ENCODE peak calls at places on chromosomes 5 and 9, in four cellular contexts. D is GM12878, N is HL-60, Y is K562. J is an unnamed sample.

GRCh38 chr5:6659941-6660684 is 26.9 kb downstream of the SRD5A1 start:
- DNase-seq in D (peak), N (no peak), Y (no peak), J (peak)

GRCh38 chr5:54135042-54135441 is 175.3 kb downstream of the ARL15 start:
- DNase-seq in D (no peak), N (no peak), Y (no peak), J (no peak)

GRCh38 chr9:21015122-21015815 is 16.2 kb downstream of the HACD4 start:
- DNase-seq in D (no peak), N (no peak), Y (no peak), J (no peak)

GRCh38 chr5:177457239-177458121 is 10.9 kb downstream of the PRR7 start:
- DNase-seq in D (peak), N (peak), Y (peak), J (peak)

GRCh38 chr5:36398137-36398536 is 96.4 kb upstream of the RANBP3L start:
- DNase-seq in D (no peak), N (peak), Y (no peak), J (no peak)

GRCh38 chr5:102826629-102827028 is 71.5 kb downstream of the PAM start:
- DNase-seq in D (no peak), N (no peak), Y (no peak), J (no peak)

GRCh38 chr9:6147847-6148246 is 67.8 kb upstream of the IL33 start:
- DNase-seq in D (no peak), N (no peak), Y (no peak), J (no peak)

GRCh38 chr9:38018964-38019602 is 49.9 kb downstream of the SHB start:
- DNase-seq in D (no peak), N (no peak), Y (no peak), J (no peak)

GRCh38 chr9:134853893-134854292 is 26.7 kb upstream of the FCN2 start:
- DNase-seq in D (no peak), N (no peak), Y (no peak), J (no peak)

GRCh38 chr9:131603711-131604439 is 58.6 kb downstream of the PRRT1B start:
- DNase-seq in D (no peak), N (no peak), Y (no peak), J (no peak)

GRCh38 chr5:36666304-36666703 is 59.9 kb downstream of the SLC1A3 start:
- DNase-seq in D (no peak), N (no peak), Y (no peak), J (no peak)

GRCh38 chr5:10630126-10630525 is 66.3 kb downstream of the ANKRD33B start:
- DNase-seq in D (no peak), N (no peak), Y (no peak), J (no peak)

GRCh38 chr9:113042884-113043657 is 13.5 kb downstream of the ZFP37 start:
- DNase-seq in D (no peak), N (no peak), Y (no peak), J (no peak)

GRCh38 chr9:1722404-1722803 is 292.7 kb upstream of the SMARCA2 start:
- DNase-seq in D (no peak), N (no peak), Y (no peak), J (no peak)

GRCh38 chr5:159422371-159422770 is 92.1 kb upstream of the IL12B start:
- DNase-seq in D (no peak), N (no peak), Y (no peak), J (no peak)

GRCh38 chr9:99962685-99963261 is 56.3 kb downstream of the STX17 start:
- DNase-seq in D (peak), N (no peak), Y (no peak), J (no peak)

GRCh38 chr9:72041775-72042194 is 18.6 kb downstream of the C9orf57 start:
- DNase-seq in D (peak), N (peak), Y (no peak), J (no peak)

GRCh38 chr5:126801992-126802294 is 25.0 kb downstream of the LMNB1 start:
- DNase-seq in D (no peak), N (no peak), Y (no peak), J (no peak)

GRCh38 chr9:35618854-35619799 is 914 bp upstream of the CD72 start:
- DNase-seq in D (peak), N (peak), Y (no peak), J (no peak)

GRCh38 chr9:100058699-100059579 is 39.9 kb downstream of the ERP44 start:
- DNase-seq in D (peak), N (no peak), Y (no peak), J (no peak)

GRCh38 chr9:97237951-97238851 is 69.3 kb upstream of the CCDC180 start:
- DNase-seq in D (no peak), N (peak), Y (peak), J (no peak)

GRCh38 chr5:43647789-43648188 is 44.8 kb downstream of the NNT start:
- DNase-seq in D (no peak), N (no peak), Y (no peak), J (no peak)

GRCh38 chr9:137630684-137631083 is 11.9 kb downstream of the EHMT1 start:
- DNase-seq in D (no peak), N (no peak), Y (no peak), J (no peak)

GRCh38 chr9:15725953-15726352 is 173.1 kb downstream of the CCDC171 start:
- DNase-seq in D (no peak), N (no peak), Y (no peak), J (no peak)

GRCh38 chr5:155732587-155733376 is 594.2 kb upstream of the SGCD start:
- DNase-seq in D (no peak), N (no peak), Y (no peak), J (no peak)

GRCh38 chr5:107812570-107813141 is 141.9 kb upstream of the EFNA5 start:
- DNase-seq in D (peak), N (no peak), Y (no peak), J (peak)

GRCh38 chr5:143551765-143552164 is 148.3 kb upstream of the NR3C1 start:
- DNase-seq in D (no peak), N (no peak), Y (no peak), J (no peak)

GRCh38 chr5:72141440-72142271 is 34.4 kb downstream of the MAP1B start:
- DNase-seq in D (no peak), N (no peak), Y (no peak), J (no peak)

GRCh38 chr9:134626576-134627416 is 14.8 kb upstream of the COL5A1 start:
- DNase-seq in D (no peak), N (no peak), Y (no peak), J (no peak)

GRCh38 chr9:107794259-107794658 is 304.7 kb upstream of the KLF4 start:
- DNase-seq in D (no peak), N (peak), Y (peak), J (no peak)

DNA sequence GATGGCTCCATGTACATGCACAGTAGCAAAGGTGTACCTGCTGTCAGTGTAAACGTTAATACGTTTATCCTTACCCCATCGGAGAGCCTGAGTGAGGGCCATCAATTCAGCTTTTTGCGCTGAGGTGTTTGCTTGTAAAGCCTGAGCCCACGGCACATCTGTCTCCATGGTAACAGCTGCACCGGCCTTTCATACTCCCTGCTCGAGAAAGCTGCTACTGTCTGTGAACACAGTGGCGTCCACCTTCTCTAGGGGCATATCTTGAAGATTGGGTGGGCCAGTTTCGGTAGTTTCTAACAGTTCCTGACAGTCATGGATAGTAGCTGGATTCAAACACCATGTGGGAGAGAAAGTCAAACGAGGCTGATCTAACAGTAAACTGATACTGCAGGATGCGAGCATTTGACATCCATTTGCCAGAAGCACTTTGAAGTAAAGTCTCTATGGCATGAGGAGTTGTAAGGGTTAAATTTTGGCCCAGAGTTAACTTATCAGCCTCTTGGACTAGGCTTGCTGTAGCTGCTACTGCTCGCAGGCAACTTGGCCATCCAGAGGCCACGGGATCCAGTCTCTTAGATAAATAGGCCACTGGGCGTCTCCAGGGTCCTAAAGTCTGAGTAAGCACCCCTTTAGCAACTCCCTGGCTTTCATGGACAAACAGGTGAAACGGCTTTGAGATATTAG is 21.0 kb upstream of the RHOBTB3 start:
- DNase-seq in D (no peak), N (no peak), Y (no peak), J (no peak)
- TF ChIP-seq SPI1 in D (no peak), N (no peak), Y (no peak), J (no peak)

GRCh38 chr5:132411382-132411925 is 41.9 kb downstream of the SLC22A5 start:
- DNase-seq in D (no peak), N (no peak), Y (no peak), J (no peak)
- TF ChIP-seq SPI1 in D (no peak), N (no peak), Y (no peak), J (no peak)

DNA sequence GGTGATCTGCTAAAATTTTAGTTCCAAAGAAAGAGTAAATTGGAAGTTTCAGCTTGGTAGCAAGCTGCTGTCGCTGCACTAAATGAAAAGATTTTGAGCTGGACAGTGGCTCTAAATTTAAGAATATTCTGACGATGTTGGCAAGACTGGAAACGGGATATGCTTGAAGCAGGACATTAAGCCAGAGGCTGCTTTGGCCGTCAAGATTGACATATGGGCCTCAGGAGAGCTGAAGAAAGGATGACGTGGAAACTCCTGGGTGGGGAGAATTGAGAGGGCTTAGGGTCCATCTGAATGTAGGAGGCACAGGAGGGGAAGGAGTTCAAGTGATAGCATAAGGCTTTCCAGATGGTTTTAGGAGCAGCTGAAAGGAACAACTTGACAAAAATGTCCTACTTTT is 108.8 kb downstream of the PAPPA start:
- DNase-seq in D (no peak), N (no peak), Y (no peak), J (no peak)
- TF ChIP-seq SPI1 in D (no peak), N (no peak), Y (no peak), J (no peak)

GRCh38 chr9:91001146-91001611 is 199.6 kb downstream of the SYK start:
- DNase-seq in D (no peak), N (no peak), Y (no peak), J (no peak)
- TF ChIP-seq SPI1 in D (no peak), N (no peak), Y (no peak), J (no peak)

DNA sequence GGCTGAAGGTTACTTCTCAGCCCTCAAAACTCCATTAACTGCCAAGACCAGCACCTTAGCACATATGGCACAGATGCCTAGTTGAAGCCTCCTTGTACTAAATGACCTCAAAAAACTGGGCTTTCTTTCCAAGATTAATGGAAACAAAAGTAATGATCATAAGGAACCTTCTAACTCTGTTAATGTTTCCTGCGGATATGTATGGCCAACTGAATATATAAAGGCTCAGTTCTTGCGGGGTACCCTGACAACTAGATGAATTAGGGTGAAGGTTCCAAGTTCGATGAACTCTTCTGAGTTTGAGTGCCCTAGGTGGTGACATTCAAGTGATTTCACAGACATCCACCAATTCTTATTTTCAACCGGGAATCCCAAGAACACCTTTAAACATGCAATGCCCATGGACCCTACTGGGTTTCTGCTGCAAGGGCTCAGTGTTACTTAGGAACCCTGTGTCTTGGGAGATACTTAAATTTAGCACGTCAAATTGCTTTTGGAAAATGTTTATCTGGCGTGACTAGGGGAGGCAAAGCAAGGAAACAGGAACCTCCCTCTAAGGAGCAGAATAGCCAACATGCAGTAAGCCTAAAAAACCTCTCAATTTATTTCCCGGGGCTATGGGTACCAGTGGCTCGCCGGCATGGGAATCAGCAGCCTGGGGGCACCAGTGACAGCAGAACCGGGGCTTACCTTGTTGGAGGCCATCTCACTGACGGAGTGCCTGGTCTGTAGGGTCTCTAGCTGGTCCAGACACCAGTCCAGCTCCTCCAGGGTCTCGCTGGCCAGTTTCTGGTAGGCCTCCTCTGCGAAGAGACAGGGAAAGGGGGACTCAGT is 455.5 kb downstream of the RAB3C start:
- DNase-seq in D (no peak), N (peak), Y (no peak), J (no peak)
- TF ChIP-seq SPI1 in D (no peak), N (no peak), Y (no peak), J (no peak)

DNA sequence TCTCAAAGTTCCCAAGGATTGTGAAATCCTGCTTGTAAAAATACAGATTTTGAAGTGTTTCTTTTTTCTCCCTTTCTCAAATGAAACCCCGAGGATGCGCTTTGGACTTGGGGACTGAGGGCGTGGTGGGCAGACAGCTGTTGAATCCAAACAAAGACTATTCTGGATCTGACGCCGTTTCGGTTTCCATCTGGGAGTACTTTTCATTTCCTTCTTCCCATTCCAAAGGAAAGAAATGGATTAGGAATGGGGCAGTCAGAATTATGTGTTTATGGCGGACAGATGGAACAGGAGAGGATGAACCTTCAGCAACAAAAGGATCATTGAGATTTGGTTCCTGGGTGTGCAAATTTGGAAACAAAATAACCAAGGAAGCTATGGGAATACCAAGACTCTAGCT is 300.5 kb downstream of the PARP8 start:
- DNase-seq in D (no peak), N (no peak), Y (no peak), J (no peak)
- TF ChIP-seq SPI1 in D (no peak), N (no peak), Y (no peak), J (no peak)

GRCh38 chr5:150642567-150642927 is 2.1 kb downstream of the SYNPO start:
- DNase-seq in D (no peak), N (no peak), Y (no peak), J (no peak)

GRCh38 chr5:150644496-150644895 is 4.0 kb downstream of the SYNPO start:
- DNase-seq in D (no peak), N (no peak), Y (no peak), J (no peak)

GRCh38 chr5:150645070-150645700 is 4.7 kb downstream of the SYNPO start:
- DNase-seq in D (no peak), N (no peak), Y (no peak), J (no peak)

GRCh38 chr5:150642991-150643710 is 2.7 kb downstream of the SYNPO start:
- DNase-seq in D (no peak), N (no peak), Y (no peak), J (no peak)

GRCh38 chr5:150644058-150644457 is 3.6 kb downstream of the SYNPO start:
- DNase-seq in D (no peak), N (no peak), Y (no peak), J (no peak)
- TF ChIP-seq SPI1 in D (no peak), N (no peak), Y (no peak), J (no peak)

GRCh38 chr9:121718501-121718900 is 67.1 kb downstream of the DAB2IP start:
- DNase-seq in D (no peak), N (no peak), Y (no peak), J (no peak)
- TF ChIP-seq SPI1 in D (no peak), N (no peak), Y (no peak), J (no peak)

DNA sequence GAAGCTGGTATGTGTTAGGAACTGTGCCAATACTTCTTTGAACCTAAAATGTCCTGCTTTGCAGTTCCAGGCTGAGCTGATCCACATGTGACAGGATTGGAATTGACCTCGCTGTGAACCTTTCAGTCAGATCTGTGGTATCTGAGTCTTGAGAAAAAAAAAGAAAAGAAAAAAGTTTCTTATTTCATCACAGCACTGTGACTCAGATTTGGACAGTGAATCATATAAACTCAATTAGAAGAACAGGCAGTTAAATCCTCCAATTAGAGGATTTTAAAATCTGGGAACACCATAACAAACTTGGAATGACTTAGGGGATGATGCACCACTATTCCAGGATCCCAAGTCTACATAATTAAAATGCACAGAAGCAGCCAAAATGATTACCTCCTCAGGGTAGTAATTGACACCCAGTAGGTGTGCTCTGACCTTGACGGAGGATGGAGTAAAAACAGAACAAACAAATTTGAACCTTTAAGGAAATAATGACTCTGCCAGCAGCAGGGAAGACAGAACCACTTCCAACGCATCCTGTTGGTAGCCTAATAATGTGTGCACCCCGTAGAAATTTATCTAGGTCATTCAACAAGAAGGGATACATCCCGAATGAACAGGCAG is 57.8 kb upstream of the RAI14 start:
- DNase-seq in D (no peak), N (no peak), Y (no peak), J (no peak)
- TF ChIP-seq SPI1 in D (no peak), N (no peak), Y (no peak), J (no peak)

J was measured in GM12891.